ENCODE peak calls at places on chromosomes 3 and 15, in four cellular contexts. U is cardiac septum, P is neural crest cell, E is HCEC 1CT. S is an unnamed sample.
A peak's percentile ranks its signal among the peaks of the same experiment; 100 is the strongest.

GRCh38 chr3:151201046-151201730 is 1.8 kb downstream of the GPR171 start:
- DNase-seq in U (no peak), P (no peak), E (no peak), S (no peak)

GRCh38 chr3:15498461-15499214 is 22.9 kb downstream of the COLQ start:
- DNase-seq in U (no peak), P (no peak), E (no peak), S (no peak)

GRCh38 chr15:100026041-100026440 is 292.8 kb upstream of the LYSMD4 start:
- DNase-seq in U (no peak), P (no peak), E (no peak), S (no peak)

GRCh38 chr15:76916369-76916768 is 11.2 kb upstream of the SCAPER start:
- DNase-seq in U (no peak), P (no peak), E (no peak), S (no peak)

GRCh38 chr3:43786953-43787305 is 96.2 kb downstream of the ABHD5 start:
- DNase-seq in U (no peak), P (no peak), E (no peak), S (no peak)

GRCh38 chr15:36370735-36371115 is 208.7 kb upstream of the CDIN1 start:
- DNase-seq in U (no peak), P (no peak), E (peak; percentile 89), S (no peak)

GRCh38 chr15:80904941-80905532 is 84.6 kb downstream of the MESD start:
- DNase-seq in U (no peak), P (no peak), E (no peak), S (no peak)

GRCh38 chr15:85488997-85489396 is 108.6 kb downstream of the AKAP13 start:
- DNase-seq in U (no peak), P (no peak), E (no peak), S (no peak)

GRCh38 chr3:4290272-4290893 is 12.8 kb upstream of the SETMAR start:
- DNase-seq in U (no peak), P (peak; percentile 24), E (peak; percentile 36), S (no peak)

GRCh38 chr15:19973718-19974117 is 567.9 kb downstream of the GOLGA6L6 start:
- DNase-seq in U (no peak), P (no peak), E (no peak), S (no peak)

GRCh38 chr15:25184356-25185155 is 229.8 kb downstream of the SNRPN start:
- DNase-seq in U (peak; percentile 65), P (no peak), E (no peak), S (no peak)

GRCh38 chr3:52277071-52277964 is 1.1 kb downstream of the WDR82 start:
- DNase-seq in U (peak; percentile 88), P (peak; percentile 46), E (peak; percentile 60), S (no peak)

GRCh38 chr3:6781103-6781502 is 79.8 kb upstream of the GRM7 start:
- DNase-seq in U (no peak), P (no peak), E (no peak), S (no peak)

GRCh38 chr3:194255252-194256039 is 95.7 kb downstream of the CPN2 start:
- DNase-seq in U (peak; percentile 89), P (no peak), E (no peak), S (no peak)